ENCODE peak calls at places on chromosomes 2 and 18, in eight cellular contexts. T, E, G, I, H, P, S and M are unnamed samples.

GRCh38 chr2:2166844-2167243 is 164.2 kb downstream of the MYT1L start:
- DNase-seq in T (no peak), E (no peak), G (no peak), I (no peak), H (no peak), P (no peak), S (no peak), M (no peak)

GRCh38 chr2:86413296-86414085 is 27.7 kb upstream of the KDM3A start:
- DNase-seq in T (no peak), E (no peak), G (no peak), I (no peak), H (peak; percentile 46), P (no peak), S (no peak), M (no peak)

GRCh38 chr18:63676526-63676925 is 14.8 kb upstream of the SERPINB3 start:
- DNase-seq in T (no peak), E (no peak), G (no peak), I (peak; percentile 35), H (peak; percentile 79), P (peak; percentile 2), S (no peak), M (no peak)

GRCh38 chr2:10783421-10783820 is 29.2 kb downstream of the PDIA6 start:
- DNase-seq in T (no peak), E (no peak), G (no peak), I (no peak), H (no peak), P (no peak), S (no peak), M (no peak)

GRCh38 chr2:32951672-32952071 is 4.9 kb downstream of the LTBP1 start:
- DNase-seq in T (no peak), E (no peak), G (no peak), I (no peak), H (no peak), P (peak; percentile 44), S (no peak), M (no peak)

GRCh38 chr18:66676699-66677098 is 72.8 kb upstream of the CDH19 start:
- DNase-seq in T (no peak), E (no peak), G (no peak), I (no peak), H (no peak), P (no peak), S (no peak), M (no peak)

GRCh38 chr18:59383831-59384230 is 24.8 kb upstream of the LMAN1 start:
- DNase-seq in T (no peak), E (no peak), G (no peak), I (no peak), H (peak; percentile 86), P (no peak), S (no peak), M (no peak)

GRCh38 chr2:14677039-14677438 is 44.5 kb downstream of the LRATD1 start:
- DNase-seq in T (no peak), E (no peak), G (no peak), I (no peak), H (no peak), P (no peak), S (no peak), M (no peak)

GRCh38 chr2:43218550-43219382 is 7.6 kb downstream of the ZFP36L2 start:
- DNase-seq in T (peak; percentile 54), E (peak; percentile 86), G (peak; percentile 63), I (peak; percentile 58), H (peak; percentile 83), P (peak; percentile 90), S (peak; percentile 72), M (peak; percentile 89)

GRCh38 chr2:43216629-43217028 is 9.8 kb downstream of the ZFP36L2 start:
- DNase-seq in T (no peak), E (no peak), G (no peak), I (no peak), H (no peak), P (no peak), S (no peak), M (no peak)

GRCh38 chr2:43215673-43216255 is 10.6 kb downstream of the ZFP36L2 start:
- DNase-seq in T (no peak), E (no peak), G (no peak), I (no peak), H (no peak), P (no peak), S (no peak), M (no peak)

GRCh38 chr2:43218221-43218549 is 8.2 kb downstream of the ZFP36L2 start:
- DNase-seq in T (no peak), E (no peak), G (no peak), I (no peak), H (no peak), P (no peak), S (no peak), M (no peak)

DNA sequence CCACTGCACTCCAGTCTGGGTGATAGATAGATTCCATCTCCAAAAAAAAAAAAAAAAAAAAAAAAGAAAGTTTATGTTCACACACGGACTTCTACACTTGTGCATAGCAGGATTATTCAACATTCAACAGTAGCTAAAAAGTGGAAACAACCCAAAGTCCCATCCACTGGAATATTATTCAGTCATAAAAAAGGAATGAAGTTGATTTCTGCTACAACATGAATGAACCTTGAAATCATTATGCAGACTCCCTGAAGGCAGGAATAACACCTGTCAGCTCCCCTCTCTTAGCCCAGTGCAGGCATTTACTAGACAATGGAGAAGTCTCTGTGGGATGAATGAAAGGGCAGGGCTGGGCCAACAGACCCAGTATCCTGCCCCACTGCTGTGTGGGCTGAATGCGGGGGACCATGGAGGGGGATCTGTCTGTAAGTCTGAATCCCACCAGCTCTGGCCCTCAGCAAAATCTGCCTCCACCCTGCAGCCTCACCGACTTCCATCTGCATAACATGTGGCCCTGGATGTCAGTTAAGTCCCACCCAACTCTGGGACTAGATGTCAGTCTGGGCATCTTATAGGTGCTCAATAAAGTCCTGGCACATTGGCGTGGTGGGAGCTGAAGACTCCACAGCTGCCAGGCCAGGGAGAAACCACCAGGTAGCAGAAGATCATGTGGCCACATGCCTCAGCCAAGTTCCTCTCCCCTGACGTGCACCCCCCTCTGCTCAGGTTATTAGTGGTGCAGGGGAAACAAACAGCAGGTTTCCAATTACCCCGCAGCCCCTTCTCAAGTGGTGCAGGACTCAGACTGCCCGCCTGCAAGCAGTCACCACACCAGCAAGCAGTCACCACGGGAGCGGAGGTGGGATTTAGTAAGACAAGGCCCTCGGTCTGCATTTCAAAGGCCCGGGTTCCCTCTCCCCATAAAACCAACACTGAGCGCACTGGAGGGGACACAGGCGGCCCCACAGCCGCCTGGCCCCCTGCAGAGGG is 8.9 kb downstream of the ZFP36L2 start:
- DNase-seq in T (no peak), E (peak; percentile 54), G (no peak), I (no peak), H (peak; percentile 96), P (peak; percentile 56), S (no peak), M (no peak)
- H3K4me3 ChIP-seq in T (peak overlapping the region; percentile 94), E (no peak overlapping the region), G (no peak overlapping the region), I (no peak overlapping the region), H (no peak overlapping the region), P (peak overlapping the region; percentile 89), S (no peak overlapping the region), M (no peak overlapping the region)

GRCh38 chr2:237039301-237039906 is 46.3 kb upstream of the COPS8 start:
- DNase-seq in T (no peak), E (no peak), G (no peak), I (no peak), H (no peak), P (no peak), S (no peak), M (no peak)
- H3K4me1 ChIP-seq in T (peaks cover 10% of the 10 kb centered on the region), E (no peaks in the 10 kb centered on the region), G (no peaks in the 10 kb centered on the region), I (no peaks in the 10 kb centered on the region), H (peaks cover 10% of the 10 kb centered on the region), P (no peaks in the 10 kb centered on the region), S (no peaks in the 10 kb centered on the region), M (no peaks in the 10 kb centered on the region)

GRCh38 chr2:55311444-55311870 is 42.4 kb upstream of the MTIF2 start:
- DNase-seq in T (no peak), E (no peak), G (no peak), I (peak; percentile 59), H (no peak), P (peak; percentile 8), S (no peak), M (no peak)
- TF ChIP-seq CTCF in T (no peak), E (no peak), G (no peak), I (peak; percentile 44), H (peak; percentile 36), P (peak; percentile 42), S (no peak), M (no peak)

DNA sequence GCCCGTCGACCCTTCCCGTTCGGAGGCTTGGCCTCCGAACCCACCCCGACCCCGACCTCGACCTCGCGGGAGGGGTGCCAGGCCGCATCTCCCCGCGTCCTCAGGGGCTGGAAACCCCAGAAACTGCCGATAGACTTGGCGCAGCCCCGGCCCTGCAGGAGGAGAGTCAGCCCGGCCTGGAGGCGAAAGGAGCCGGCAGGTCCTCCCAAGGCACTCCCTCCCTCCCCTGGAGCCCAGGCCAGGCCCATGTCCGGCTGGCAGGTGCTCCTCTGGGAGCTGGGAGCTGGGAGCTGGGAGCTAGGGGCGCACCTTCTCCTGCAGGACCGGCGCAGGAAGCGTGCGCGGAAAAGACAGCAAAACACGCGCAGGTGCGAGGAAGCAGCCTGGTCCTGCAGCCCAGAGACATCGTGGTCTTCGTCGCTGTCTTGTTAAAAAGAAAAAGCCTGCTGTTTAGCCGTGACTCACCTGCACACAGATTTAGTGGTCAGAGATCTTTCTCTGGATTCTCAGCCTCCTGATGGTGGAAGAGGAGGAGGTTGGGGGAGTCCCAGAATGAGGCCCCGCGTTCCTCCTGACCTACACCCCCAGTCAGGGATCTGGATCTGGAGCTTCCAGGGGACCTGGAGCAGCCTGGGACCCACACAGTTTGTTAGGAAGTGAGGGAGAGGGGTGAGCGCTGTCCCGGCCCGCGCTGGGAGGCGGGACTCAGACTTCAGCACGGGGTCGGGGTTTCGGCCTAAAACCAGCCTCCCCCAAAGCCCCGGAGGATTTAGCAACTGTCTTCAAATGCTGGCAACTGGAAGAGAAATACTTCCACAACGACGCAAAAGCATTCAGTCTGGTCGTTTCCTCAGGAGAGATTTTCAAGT is 702 bp upstream of the MBP start:
- DNase-seq in T (no peak), E (peak; percentile 55), G (peak; percentile 68), I (no peak), H (peak; percentile 85), P (no peak), S (peak; percentile 49), M (peak; percentile 77)
- H3K4me3 ChIP-seq in T (peak overlapping the region; percentile 86), E (peak overlapping the region; percentile 72), G (peak overlapping the region; percentile 95), I (peak overlapping the region; percentile 74), H (peak overlapping the region; percentile 79), P (peak overlapping the region; percentile 87), S (peak overlapping the region; percentile 55), M (peak overlapping the region; percentile 93)